ENCODE peak calls at places on chromosomes 7 and 10, in four cellular contexts. T is astrocyte of the cerebellum, E is GM12864, A is gastrocnemius medialis. F is an unnamed sample.

GRCh38 chr7:47503283-47503682 is 78.6 kb downstream of the TNS3 start:
- DNase-seq in A (no peak), T (no peak), E (no peak), F (no peak)

GRCh38 chr10:91924212-91925021 is 847 bp downstream of the BTAF1 start:
- DNase-seq in A (no peak), T (no peak), E (no peak), F (no peak)

GRCh38 chr7:105198223-105198622 is 184.2 kb downstream of the KMT2E start:
- DNase-seq in A (no peak), E (no peak), T (peak), F (peak)

GRCh38 chr10:93921338-93921737 is 27.6 kb downstream of the SLC35G1 start:
- DNase-seq in E (no peak), A (no peak), T (no peak), F (no peak)

GRCh38 chr10:12390733-12391132 is 41.4 kb downstream of the CAMK1D start:
- DNase-seq in A (no peak), E (no peak), T (peak), F (no peak)

GRCh38 chr10:110681023-110681681 is 37.0 kb downstream of the RBM20 start:
- DNase-seq in A (no peak), T (no peak), E (no peak), F (no peak)

GRCh38 chr7:3760696-3761095 is 459.6 kb downstream of the SDK1 start:
- DNase-seq in A (no peak), T (no peak), E (no peak), F (no peak)

GRCh38 chr10:69092959-69093850 is 5.3 kb downstream of the SRGN start:
- DNase-seq in A (peak), E (peak), T (peak), F (peak)

GRCh38 chr10:26698909-26699308 is 1.4 kb downstream of the PDSS1 start:
- DNase-seq in E (no peak), A (no peak), T (no peak), F (no peak)

GRCh38 chr10:120819366-120819765 is 31.8 kb upstream of the WDR11 start:
- DNase-seq in A (no peak), T (peak), E (no peak), F (no peak)

GRCh38 chr7:69219381-69219780 is 378.9 kb upstream of the AUTS2 start:
- DNase-seq in T (no peak), E (no peak), A (no peak), F (no peak)

GRCh38 chr10:48364659-48365405 is 58.4 kb downstream of the MAPK8 start:
- DNase-seq in A (no peak), E (no peak), T (peak), F (no peak)

GRCh38 chr10:32979041-32979440 is 21.0 kb upstream of the ITGB1 start:
- DNase-seq in T (no peak), A (no peak), E (no peak), F (peak)

GRCh38 chr7:129466796-129467195 is 32.6 kb downstream of the STRIP2 start:
- DNase-seq in T (no peak), E (no peak), A (peak), F (no peak)

GRCh38 chr10:31936933-31937332 is 8.3 kb upstream of the ARHGAP12 start:
- DNase-seq in A (no peak), E (no peak), T (no peak), F (no peak)

GRCh38 chr7:148972360-148972759 is 55.9 kb downstream of the PDIA4 start:
- DNase-seq in E (no peak), A (no peak), T (no peak), F (no peak)

DNA sequence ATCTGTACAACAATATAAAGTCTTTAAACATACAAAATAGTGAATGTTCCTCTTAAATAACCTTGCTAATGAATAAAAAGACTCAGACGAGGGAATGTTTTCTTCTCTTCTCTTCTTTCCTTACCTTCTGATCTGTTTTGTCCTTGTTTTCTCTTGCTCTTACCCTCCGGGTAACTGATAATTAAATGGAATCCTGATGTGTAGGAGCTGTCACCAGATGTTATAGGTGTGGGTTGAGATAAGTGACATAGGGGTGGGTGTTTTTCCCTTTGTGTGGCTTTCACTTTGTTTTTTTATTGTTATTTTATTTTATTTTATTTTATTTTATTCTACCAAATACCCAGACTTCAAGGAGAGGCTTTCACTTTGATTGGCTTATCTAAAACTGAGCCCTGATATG is 25.4 kb downstream of the ANLN start:
- DNase-seq in E (no peak), T (no peak), A (no peak), F (no peak)
- TF ChIP-seq CTCF in E (no peak), T (no peak), A (no peak), F (no peak)

GRCh38 chr7:42143605-42144252 is 93.3 kb downstream of the GLI3 start:
- DNase-seq in T (no peak), E (no peak), A (no peak), F (no peak)
- H3K4me3 ChIP-seq in T (no peak), E (no peak), A (no peak), F (peak)

GRCh38 chr7:44798649-44799275 is 2.3 kb downstream of the PPIA start:
- DNase-seq in A (no peak), E (no peak), T (no peak), F (no peak)

GRCh38 chr7:44796034-44796503 is 412 bp upstream of the PPIA start:
- DNase-seq in T (no peak), E (peak), A (peak), F (no peak)

GRCh38 chr7:44796504-44797328 is at the start of gene PPIA:
- DNase-seq in T (peak), A (peak), E (peak), F (peak)

GRCh38 chr7:44799939-44800338 is 3.5 kb downstream of the PPIA start:
- DNase-seq in T (no peak), E (no peak), A (no peak), F (no peak)

DNA sequence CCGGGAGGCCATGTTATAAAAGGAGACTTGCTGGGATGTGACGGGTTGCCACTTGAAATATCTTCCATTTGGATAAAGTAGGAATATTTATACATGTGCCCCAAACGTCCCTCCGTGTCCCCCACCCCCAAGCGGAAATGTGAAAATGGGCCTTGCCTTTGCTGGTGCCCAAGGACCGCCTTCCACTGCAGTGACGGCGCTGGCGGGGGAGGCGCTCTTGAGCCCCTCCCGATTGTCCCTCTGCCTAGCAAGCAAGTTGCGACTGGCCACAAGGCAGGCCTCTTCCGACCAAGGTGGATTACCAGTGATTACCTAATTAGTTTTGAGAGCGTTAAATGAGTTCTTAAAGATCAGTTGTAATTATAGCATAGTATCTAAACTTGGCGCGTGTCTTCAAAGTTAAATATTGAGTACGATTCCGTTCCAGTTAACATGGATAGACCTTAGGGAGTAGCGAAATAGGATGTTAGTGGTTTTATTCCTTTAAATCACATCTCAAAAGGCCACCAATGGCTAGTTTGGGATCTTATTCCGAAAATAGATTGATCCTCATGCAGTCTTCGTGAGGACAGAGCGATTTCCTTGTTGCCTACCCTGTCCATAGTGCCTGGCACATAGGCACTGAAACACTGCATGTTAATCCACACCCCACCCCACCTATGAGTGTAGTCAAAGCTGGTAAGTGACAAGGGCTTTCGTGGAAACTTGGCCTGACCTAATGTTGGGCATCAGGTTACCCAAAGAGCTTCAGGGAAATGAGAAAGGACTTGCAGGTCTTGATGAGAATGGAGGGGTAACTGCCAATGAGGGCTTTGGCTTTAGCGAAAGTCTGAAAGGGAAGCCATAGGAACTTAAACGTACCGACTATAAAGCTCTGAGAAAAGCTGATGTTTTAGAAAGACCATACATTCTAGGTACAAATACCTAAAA is 1.1 kb downstream of the PPIA start:
- DNase-seq in A (peak), T (peak), E (peak), F (peak)
- TF ChIP-seq CTCF in A (peak), T (peak), E (peak), F (peak)

GRCh38 chr10:46052057-46052790 is 6.2 kb upstream of the MSMB start:
- DNase-seq in A (no peak), E (no peak), T (no peak), F (no peak)

GRCh38 chr10:46052791-46053375 is 6.8 kb upstream of the MSMB start:
- DNase-seq in A (no peak), T (no peak), E (no peak), F (no peak)

GRCh38 chr10:46055771-46056170 is 9.7 kb upstream of the MSMB start:
- DNase-seq in E (no peak), A (no peak), T (no peak), F (no peak)

GRCh38 chr10:46050956-46051355 is 4.9 kb upstream of the MSMB start:
- DNase-seq in T (no peak), A (no peak), E (no peak), F (peak)

DNA sequence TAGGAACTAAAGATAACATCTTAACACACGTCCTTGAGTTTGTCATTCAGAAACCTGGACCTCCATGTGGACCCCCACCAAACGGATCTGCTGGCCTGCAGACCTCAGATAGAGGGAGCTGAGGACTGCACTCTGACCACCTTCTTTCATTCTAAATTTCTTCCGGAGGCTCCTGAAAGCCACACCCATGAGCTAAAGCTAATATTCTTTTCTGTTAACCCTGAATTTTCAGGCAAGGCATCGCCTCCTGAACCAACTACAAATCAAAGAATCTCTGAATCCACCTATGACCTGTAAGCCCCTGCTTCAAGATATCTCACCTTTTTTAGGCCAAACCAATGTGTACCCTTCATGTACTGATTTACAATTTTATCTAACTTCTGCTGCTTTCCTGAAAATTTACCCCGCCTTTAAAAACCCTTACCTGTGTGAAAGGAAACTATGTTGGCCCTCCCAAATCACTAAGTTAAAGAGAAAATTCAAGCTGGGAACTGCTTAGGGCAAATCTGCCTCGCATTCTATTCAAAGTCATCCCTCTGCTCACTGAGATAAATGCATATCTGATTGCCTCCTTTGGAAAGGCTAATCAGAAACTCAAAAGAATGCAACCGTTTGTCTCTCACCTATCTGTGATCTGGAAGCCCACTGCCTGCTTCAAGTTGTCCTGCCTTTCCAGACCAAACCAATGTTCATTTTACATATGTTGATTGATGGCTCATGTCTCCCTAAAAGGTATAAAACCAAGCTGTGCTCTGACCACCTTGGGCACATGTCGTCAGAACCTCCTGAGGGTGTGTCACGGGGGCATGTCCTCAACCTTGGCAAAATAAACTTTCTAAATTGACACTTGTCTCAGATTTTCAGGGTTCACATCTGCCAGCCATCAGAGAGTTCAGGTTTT is 7.7 kb upstream of the MSMB start:
- DNase-seq in T (no peak), A (no peak), E (no peak), F (no peak)
- H3K4me3 ChIP-seq in T (no peak), A (no peak), E (no peak), F (no peak)

GRCh38 chr10:67280405-67280804 is 354.6 kb downstream of the LRRTM3 start:
- DNase-seq in A (no peak), T (no peak), E (no peak), F (no peak)

GRCh38 chr10:67282871-67283270 is 357.0 kb downstream of the LRRTM3 start:
- DNase-seq in T (no peak), E (no peak), A (no peak), F (no peak)

GRCh38 chr10:67288688-67289410 is 363.0 kb downstream of the LRRTM3 start:
- DNase-seq in T (no peak), A (no peak), E (no peak), F (no peak)

GRCh38 chr10:67284589-67284988 is 358.8 kb downstream of the LRRTM3 start:
- DNase-seq in A (no peak), T (no peak), E (no peak), F (no peak)
- TF ChIP-seq CTCF in A (no peak), T (no peak), E (no peak), F (no peak)

DNA sequence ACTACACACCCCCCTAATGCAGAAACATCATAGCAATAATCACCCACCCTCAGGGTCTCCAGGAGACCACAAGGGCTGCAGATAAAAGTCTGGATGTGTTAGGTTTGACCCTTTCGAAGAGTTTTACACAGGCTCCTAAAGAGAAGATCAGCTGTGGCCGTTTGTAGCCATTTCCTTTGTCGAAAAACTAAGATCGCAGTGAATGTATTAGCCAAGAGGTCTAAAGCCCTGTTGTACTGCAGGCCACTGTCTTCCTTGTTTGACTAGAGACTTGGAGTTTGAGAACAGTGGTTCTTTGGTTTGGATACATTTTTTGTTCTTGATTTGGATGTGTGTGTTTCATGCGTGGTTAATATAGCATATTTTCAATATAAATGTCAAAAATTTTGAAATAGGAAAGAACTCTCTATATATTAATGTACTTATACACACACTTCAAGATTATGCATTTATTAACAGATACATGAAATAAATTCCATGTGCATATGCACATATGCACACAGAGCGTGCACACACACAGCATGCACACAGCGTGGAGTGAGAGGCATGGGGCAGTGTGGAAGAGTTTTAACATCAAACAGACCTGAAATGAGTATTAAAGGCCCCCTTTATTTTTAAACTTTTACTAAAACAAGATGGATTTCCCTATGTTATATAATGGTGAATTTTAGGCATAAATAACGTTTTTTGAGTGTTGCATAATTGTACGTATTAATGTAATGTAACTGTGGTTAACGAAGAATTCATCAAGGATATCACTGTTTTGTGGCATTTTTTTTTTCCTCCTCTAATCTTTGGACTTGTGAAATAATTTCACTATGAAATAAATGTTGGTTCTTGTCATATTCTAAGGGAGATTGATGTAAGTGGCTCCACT is 2.2 kb downstream of the IKZF1 start:
- DNase-seq in E (no peak), T (no peak), A (no peak), F (no peak)
- H3K4me3 ChIP-seq in E (peak), T (no peak), A (no peak), F (no peak)

GRCh38 chr7:118590107-118590506 is 365.6 kb downstream of the ANKRD7 start:
- DNase-seq in T (no peak), E (no peak), A (no peak), F (no peak)
- TF ChIP-seq CTCF in T (peak), E (peak), A (no peak), F (peak)

GRCh38 chr7:66679633-66679980 is 50.9 kb downstream of the KCTD7 start:
- DNase-seq in A (no peak), T (no peak), E (no peak), F (no peak)

GRCh38 chr7:66682350-66683093 is 53.8 kb downstream of the KCTD7 start:
- DNase-seq in A (no peak), E (no peak), T (no peak), F (no peak)

GRCh38 chr7:66687186-66687585 is 53.3 kb upstream of the RABGEF1 start:
- DNase-seq in T (no peak), A (no peak), E (no peak), F (no peak)

GRCh38 chr7:66681491-66682349 is 53.0 kb downstream of the KCTD7 start:
- DNase-seq in T (peak), A (peak), E (peak), F (peak)

DNA sequence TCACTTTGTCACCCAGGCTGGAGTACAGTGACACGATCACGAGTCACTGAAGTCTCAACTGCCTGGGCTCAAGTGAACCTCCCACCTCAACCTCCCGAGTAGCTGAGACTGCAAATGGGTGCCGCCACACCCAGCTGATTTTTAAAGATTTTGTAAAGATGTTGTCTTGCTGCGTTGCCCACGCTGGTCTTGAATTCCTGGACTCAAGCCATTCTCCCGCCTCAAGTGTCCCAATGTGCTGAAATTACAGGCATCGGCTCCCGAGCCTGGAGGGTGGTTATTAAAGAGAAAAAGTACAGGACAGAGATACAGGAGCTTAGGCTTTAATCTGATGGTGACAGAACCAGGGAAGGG is 55.1 kb downstream of the KCTD7 start:
- DNase-seq in T (no peak), A (no peak), E (no peak), F (no peak)
- H3K4me3 ChIP-seq in T (no peak), A (no peak), E (no peak), F (no peak)

GRCh38 chr7:113915991-113916390 is 2.8 kb downstream of the PPP1R3A start:
- DNase-seq in A (no peak), T (peak), E (no peak), F (no peak)

GRCh38 chr7:113918946-113919345 is at the start of gene PPP1R3A:
- DNase-seq in E (no peak), A (peak), T (no peak), F (no peak)

GRCh38 chr7:113922049-113922448 is 3.2 kb upstream of the PPP1R3A start:
- DNase-seq in A (no peak), T (no peak), E (no peak), F (no peak)

GRCh38 chr7:113917840-113918239 is 969 bp downstream of the PPP1R3A start:
- DNase-seq in E (no peak), A (no peak), T (no peak), F (no peak)

DNA sequence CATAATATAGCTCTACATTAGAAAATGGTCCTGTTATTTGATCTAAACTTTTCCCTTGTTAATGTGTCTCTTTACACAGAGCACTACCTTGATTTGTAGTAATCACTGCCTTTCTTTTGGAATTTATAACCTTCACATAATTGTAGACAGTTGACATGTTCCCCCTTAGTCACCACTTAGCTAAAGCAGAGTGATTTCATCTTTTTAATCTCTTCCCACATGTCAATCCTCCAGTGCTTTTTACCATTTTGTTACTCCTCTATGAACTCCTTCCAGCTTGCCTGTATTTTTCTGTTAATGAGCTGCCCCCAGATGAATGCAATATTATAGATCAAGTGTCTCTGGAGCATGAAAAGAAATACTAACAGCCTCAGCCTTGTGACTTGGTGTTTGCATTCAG is 2.6 kb upstream of the PPP1R3A start:
- DNase-seq in E (no peak), A (no peak), T (no peak), F (no peak)
- TF ChIP-seq CTCF in E (no peak), A (no peak), T (no peak), F (no peak)

GRCh38 chr10:124739996-124740373 is 4.2 kb downstream of the FAM53B start:
- DNase-seq in T (peak), E (no peak), A (no peak), F (no peak)
- H3K4me3 ChIP-seq in T (no peak), E (peak), A (peak), F (peak)